ENCODE peak calls at places on chromosome 5, in nine cellular contexts. V is mesenchymal stem cell; G is DND-41; A is heart left ventricle; I is IMR-90; J is SJSA1; R is CD4-positive, alpha-beta memory T cell; F is Karpas-422; D is HCT116. N is an unnamed sample.

GRCh38 chr5:68343421-68343826 is 127.9 kb downstream of the PIK3R1 start:
- DNase-seq in V (peak), G (peak), A (peak), I (peak), J (no peak), R (no peak), F (no peak), D (no peak), N (peak)

GRCh38 chr5:134554319-134555222 is 29.1 kb downstream of the JADE2 start:
- DNase-seq in V (peak), G (no peak), A (peak), I (peak), J (peak), R (peak), F (peak), D (no peak), N (no peak)

GRCh38 chr5:9108156-9108555 is 437.7 kb downstream of the SEMA5A start:
- DNase-seq in V (no peak), G (no peak), A (no peak), I (peak), J (no peak), R (no peak), F (no peak), D (no peak), N (no peak)

GRCh38 chr5:108561416-108562204 is 179.7 kb upstream of the FBXL17 start:
- DNase-seq in V (peak), G (no peak), A (no peak), I (peak), J (peak), R (no peak), F (no peak), D (no peak), N (no peak)

GRCh38 chr5:170513856-170514255 is 10.0 kb downstream of the KCNIP1 start:
- DNase-seq in V (no peak), G (no peak), A (no peak), I (no peak), J (no peak), R (no peak), F (peak), D (no peak), N (no peak)

GRCh38 chr5:67542489-67542888 is 345.9 kb upstream of the CD180 start:
- DNase-seq in V (no peak), G (no peak), A (no peak), I (no peak), J (no peak), R (no peak), F (no peak), D (no peak), N (no peak)

GRCh38 chr5:177984565-177985166 is 11.4 kb downstream of the PROP1 start:
- DNase-seq in V (no peak), G (no peak), A (no peak), I (no peak), J (no peak), R (no peak), F (peak), D (no peak), N (no peak)

GRCh38 chr5:139738777-139739611 is 56.6 kb upstream of the PSD2 start:
- DNase-seq in V (no peak), G (no peak), A (no peak), I (no peak), J (peak), R (no peak), F (no peak), D (no peak), N (no peak)

GRCh38 chr5:139843991-139844390 is 48.4 kb downstream of the PSD2 start:
- DNase-seq in V (no peak), G (no peak), A (no peak), I (no peak), J (no peak), R (no peak), F (no peak), D (no peak), N (no peak)

GRCh38 chr5:40799248-40799647 is 1.1 kb upstream of the PRKAA1 start:
- DNase-seq in V (no peak), G (no peak), A (no peak), I (peak), J (no peak), R (no peak), F (no peak), D (no peak), N (no peak)

GRCh38 chr5:13081116-13081515 is 863.4 kb downstream of the DNAH5 start:
- DNase-seq in V (no peak), G (no peak), A (no peak), I (no peak), J (no peak), R (no peak), F (no peak), D (no peak), N (no peak)

GRCh38 chr5:174317261-174317894 is 271.9 kb downstream of the NSG2 start:
- DNase-seq in V (peak), G (peak), A (peak), I (peak), J (peak), R (no peak), F (peak), D (no peak), N (peak)

GRCh38 chr5:9720361-9720760 is 90.2 kb upstream of the TAS2R1 start:
- DNase-seq in V (no peak), G (no peak), A (no peak), I (no peak), J (no peak), R (no peak), F (no peak), D (no peak), N (peak)

GRCh38 chr5:92641031-92641962 is 939.7 kb downstream of the NR2F1-AS1 start:
- DNase-seq in V (peak), G (no peak), A (no peak), I (peak), J (peak), R (no peak), F (no peak), D (peak), N (no peak)

GRCh38 chr5:59548807-59549357 is 344.6 kb downstream of the PDE4D start:
- DNase-seq in V (no peak), G (no peak), A (no peak), I (no peak), J (no peak), R (no peak), F (no peak), D (no peak), N (no peak)

GRCh38 chr5:75885849-75886596 is 168.8 kb upstream of the POC5 start:
- DNase-seq in V (no peak), G (no peak), A (no peak), I (no peak), J (no peak), R (no peak), F (peak), D (no peak), N (peak)

GRCh38 chr5:88834108-88834462 is 48.9 kb downstream of the MEF2C start:
- DNase-seq in V (no peak), G (no peak), A (no peak), I (no peak), J (no peak), R (no peak), F (no peak), D (no peak), N (no peak)
- H3K27ac ChIP-seq in V (no peak), G (no peak), A (peak), I (no peak), J (no peak), R (no peak), F (peak), D (peak), N (no peak)

GRCh38 chr5:96562614-96563013 is 99.6 kb upstream of the CAST start:
- DNase-seq in V (no peak), G (no peak), A (no peak), I (peak), J (peak), R (no peak), F (no peak), D (no peak), N (no peak)
- H3K27ac ChIP-seq in V (peak), G (no peak), A (no peak), I (peak), J (peak), R (no peak), F (no peak), D (no peak), N (no peak)

GRCh38 chr5:112413611-112414010 is 5.5 kb downstream of the EPB41L4A start:
- DNase-seq in V (no peak), G (no peak), A (no peak), I (no peak), J (no peak), R (no peak), F (no peak), D (no peak), N (no peak)
- H3K27ac ChIP-seq in V (no peak), G (no peak), A (no peak), I (no peak), J (no peak), R (no peak), F (no peak), D (no peak), N (no peak)

GRCh38 chr5:116409591-116410296 is 164.9 kb downstream of the SEMA6A start:
- DNase-seq in V (no peak), G (no peak), A (no peak), I (no peak), J (no peak), R (no peak), F (no peak), D (no peak), N (no peak)
- H3K27ac ChIP-seq in V (no peak), G (no peak), A (no peak), I (no peak), J (no peak), R (no peak), F (no peak), D (no peak), N (no peak)

N was measured in mesendoderm.